ENCODE peak calls at places on chromosomes 11 and 22, in four cellular contexts. Z is left lung, B is ascending aorta, S is adrenal gland. N is an unnamed sample.
A peak's percentile ranks its signal among the peaks of the same experiment; 100 is the strongest.

GRCh38 chr11:41256060-41256459 is 203.4 kb downstream of the LRRC4C start:
- DNase-seq in Z (no peak), B (no peak), S (no peak), N (no peak)

GRCh38 chr11:130740819-130741218 is 175.5 kb downstream of the SNX19 start:
- DNase-seq in S (no peak), B (no peak), Z (no peak), N (no peak)

GRCh38 chr11:119723952-119724325 is 5.1 kb downstream of the NECTIN1 start:
- DNase-seq in Z (no peak), B (no peak), S (no peak), N (peak; percentile 63)

GRCh38 chr11:124199702-124200101 is 16.6 kb downstream of the OR10D3 start:
- DNase-seq in Z (no peak), B (no peak), S (no peak), N (no peak)

GRCh38 chr11:45801723-45802315 is 3.1 kb upstream of the SLC35C1 start:
- DNase-seq in S (no peak), B (peak; percentile 56), Z (no peak), N (peak; percentile 96)

GRCh38 chr11:123239371-123240150 is 44.5 kb upstream of the CLMP start:
- DNase-seq in B (no peak), Z (no peak), S (no peak), N (no peak)

GRCh38 chr22:19523240-19524169 is 705 bp downstream of the CLDN5 start:
- DNase-seq in S (no peak), B (peak; percentile 43), Z (no peak), N (no peak)

GRCh38 chr22:31342389-31343125 is 3.6 kb downstream of the PATZ1 start:
- DNase-seq in B (no peak), S (no peak), Z (no peak), N (no peak)

GRCh38 chr22:47540011-47540410 is 777.6 kb downstream of the TBC1D22A start:
- DNase-seq in B (no peak), S (no peak), Z (no peak), N (no peak)
- H3K4me3 ChIP-seq in B (no peak overlapping the region), S (no peak overlapping the region), Z (no peak overlapping the region), N (no peak overlapping the region)

DNA sequence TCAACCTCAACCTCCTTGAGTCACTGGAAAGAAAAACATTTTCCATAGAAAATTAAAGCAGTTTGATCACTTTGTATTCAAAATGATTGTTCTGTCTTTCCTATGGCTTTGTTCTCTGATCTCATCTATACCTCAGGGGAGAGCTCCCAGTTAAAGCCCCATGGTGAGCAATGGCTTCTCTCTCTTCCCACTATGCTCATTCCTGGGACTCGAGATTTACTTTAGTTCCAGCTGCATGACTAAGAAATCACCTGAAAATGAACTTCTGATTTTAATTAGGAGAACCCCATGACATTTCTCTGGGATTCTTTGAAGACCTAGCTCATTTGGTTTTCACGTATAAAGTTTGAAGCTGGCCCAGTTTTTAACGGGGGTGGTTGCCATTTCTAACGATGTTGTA is 921.5 kb downstream of the OPCML start:
- DNase-seq in Z (no peak), S (no peak), B (no peak), N (no peak)
- H3K4me3 ChIP-seq in Z (no peak overlapping the region), S (no peak overlapping the region), B (no peak overlapping the region), N (no peak overlapping the region)

DNA sequence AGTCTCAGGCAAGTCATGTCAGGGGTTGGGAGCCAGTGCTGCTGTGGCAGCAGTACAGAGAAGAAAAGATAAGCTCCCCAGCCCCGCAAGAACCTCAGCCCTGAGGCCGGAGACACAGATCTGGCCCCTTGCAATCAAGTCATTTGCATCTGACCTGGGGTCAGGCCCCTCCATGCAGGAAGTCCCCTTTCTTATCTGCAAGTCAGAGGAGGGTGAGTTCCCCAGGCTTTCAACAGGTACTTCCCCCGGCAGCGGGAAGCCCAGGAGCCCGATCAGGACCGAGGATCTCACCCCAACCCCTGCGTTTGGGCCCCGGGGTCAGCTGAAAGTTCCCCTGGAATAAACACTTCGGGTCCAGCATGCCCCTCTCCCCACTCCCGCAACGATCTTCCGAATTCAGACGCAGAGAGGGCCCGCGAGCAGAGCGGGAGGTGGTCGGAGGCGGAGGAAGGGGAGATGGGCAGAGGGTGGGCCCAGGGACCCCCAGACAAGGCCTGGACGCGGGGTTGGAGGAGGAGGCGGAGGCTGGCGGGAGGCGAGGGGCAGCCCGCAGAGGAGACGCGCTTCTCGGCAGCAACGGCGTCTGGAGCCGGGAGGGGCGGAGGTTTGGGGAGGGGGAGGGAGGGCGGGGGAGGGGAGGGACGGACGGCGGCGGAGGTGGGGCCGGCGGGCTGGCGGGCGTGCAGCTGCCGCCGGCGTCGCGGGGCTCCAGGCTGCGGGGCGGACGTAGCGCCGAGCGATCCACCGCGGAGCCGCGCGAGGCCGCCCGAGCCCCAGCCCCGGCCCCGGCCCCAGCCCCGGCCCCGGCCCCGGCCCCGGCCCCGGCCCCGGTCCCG is at the start of gene TSPAN18:
- DNase-seq in Z (no peak), B (no peak), S (peak; percentile 48), N (no peak)
- H3K4me3 ChIP-seq in Z (peak within 1 kb of the TSS; percentile 47), B (peak within 1 kb of the TSS; percentile 71), S (peak within 1 kb of the TSS; percentile 73), N (peak within 1 kb of the TSS; percentile 27)

GRCh38 chr22:45612451-45612901 is 59.2 kb upstream of the ATXN10 start:
- DNase-seq in Z (no peak), B (peak; percentile 81), S (peak; percentile 24), N (no peak)
- H3K4me3 ChIP-seq in Z (no peak overlapping the region), B (peak overlapping the region; percentile 49), S (peak overlapping the region; percentile 6), N (no peak overlapping the region)

GRCh38 chr22:44667829-44668189 is 34.2 kb upstream of the PRR5 start:
- DNase-seq in B (no peak), Z (no peak), S (no peak), N (peak; percentile 61)
- H3K4me3 ChIP-seq in B (peak overlapping the region; percentile 71), Z (peak overlapping the region; percentile 38), S (peak overlapping the region; percentile 66), N (no peak overlapping the region)

DNA sequence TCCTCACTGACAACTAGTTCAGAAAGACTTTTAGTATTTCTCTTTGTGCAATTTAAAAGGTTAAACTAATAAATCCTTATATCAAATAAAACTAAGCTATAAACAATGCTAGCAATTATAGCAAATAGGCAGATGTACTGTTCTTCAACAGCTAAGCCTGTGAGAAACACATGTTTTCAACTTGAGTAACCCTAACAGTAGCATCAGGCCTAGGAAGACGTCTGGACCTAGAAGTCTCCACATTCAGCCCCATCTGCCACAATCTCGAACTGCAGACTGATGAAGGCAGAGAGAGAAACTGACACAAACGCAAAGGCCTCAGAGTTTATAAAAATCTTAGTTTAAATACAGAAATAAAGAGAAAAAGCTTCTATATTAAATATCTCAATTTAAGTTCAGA is 2.5 kb downstream of the ST13 start:
- DNase-seq in B (no peak), S (no peak), Z (no peak), N (no peak)
- H3K4me3 ChIP-seq in B (peak overlapping the region; percentile 73), S (peak overlapping the region; percentile 94), Z (peak overlapping the region; percentile 93), N (no peak overlapping the region)

GRCh38 chr11:2926611-2927492 is 2.4 kb downstream of the PHLDA2 start:
- DNase-seq in B (no peak), Z (peak; percentile 69), S (no peak), N (no peak)
- H3K4me3 ChIP-seq in B (no peak overlapping the region), Z (peak overlapping the region; percentile 54), S (no peak overlapping the region), N (peak overlapping the region; percentile 93)

GRCh38 chr11:75474878-75475766 is 42.1 kb upstream of the KLHL35 start:
- DNase-seq in Z (peak; percentile 81), S (no peak), B (no peak), N (peak; percentile 43)
- H3K4me3 ChIP-seq in Z (peak overlapping the region; percentile 18), S (no peak overlapping the region), B (no peak overlapping the region), N (no peak overlapping the region)

DNA sequence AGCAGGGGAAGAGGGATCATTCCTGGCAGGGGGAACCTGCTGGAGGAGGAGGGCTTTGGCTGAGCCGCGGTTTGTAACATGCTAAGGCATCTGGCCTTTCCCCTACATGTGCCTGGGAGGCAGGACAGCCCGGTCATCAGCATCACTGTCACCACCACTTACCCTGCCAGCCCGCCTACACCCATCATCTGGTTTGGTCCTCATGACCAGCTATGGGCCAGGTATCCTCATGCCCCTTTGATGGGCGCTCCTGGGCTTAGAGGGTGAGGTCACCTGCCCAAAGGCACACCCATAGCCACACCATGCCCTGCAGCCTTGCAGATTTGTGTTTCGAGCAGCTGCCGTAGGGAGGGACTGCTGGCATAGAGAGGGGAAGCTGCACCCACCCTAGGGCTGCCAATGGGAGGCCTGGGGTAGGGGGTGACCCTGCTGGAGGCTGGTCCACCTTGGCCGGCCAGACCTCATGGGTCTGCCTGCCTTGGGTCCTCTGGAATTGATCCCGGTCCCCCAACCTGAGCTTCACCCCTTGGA is 2.6 kb downstream of the MRGPRF start:
- DNase-seq in S (no peak), Z (peak; percentile 40), B (no peak), N (no peak)
- H3K4me3 ChIP-seq in S (peak overlapping the region; percentile 39), Z (peak overlapping the region; percentile 44), B (peak overlapping the region; percentile 84), N (no peak overlapping the region)

GRCh38 chr22:24181088-24181995 is at the start of gene SUSD2:
- DNase-seq in B (no peak), Z (peak; percentile 87), S (no peak), N (peak; percentile 88)
- H3K4me3 ChIP-seq in B (peak within 1 kb of the TSS; percentile 44), Z (peak within 1 kb of the TSS; percentile 36), S (peak within 1 kb of the TSS; percentile 0), N (no peak within 1 kb of the TSS)